ENCODE peak calls at places on chromosomes 2 and 18, in five cellular contexts. B is heart left ventricle, C is left ventricle myocardium inferior, A is Karpas-422, N is tibial nerve. I is an unnamed sample. For H3K4me1, the result is how much of the 10 kb centered on the place peaks cover.

GRCh38 chr18:49250819-49251388 is 209.5 kb downstream of the DYM start:
- DNase-seq in B (no peak), C (no peak), A (peak), N (no peak), I (no peak)

GRCh38 chr2:44918095-44918775 is 23.3 kb upstream of the SIX3 start:
- DNase-seq in B (no peak), C (no peak), A (no peak), N (no peak), I (no peak)

GRCh38 chr2:73283545-73284295 is 558 bp downstream of the FBXO41 start:
- DNase-seq in B (no peak), C (no peak), A (peak), N (no peak), I (no peak)

GRCh38 chr18:36993068-36993467 is 164.1 kb downstream of the KIAA1328 start:
- DNase-seq in B (no peak), C (no peak), A (no peak), N (no peak), I (no peak)

GRCh38 chr2:53505814-53506213 is 261.8 kb upstream of the CHAC2 start:
- DNase-seq in B (no peak), C (no peak), A (no peak), N (no peak), I (no peak)

GRCh38 chr2:208062113-208062512 is 36.8 kb upstream of the PLEKHM3 start:
- DNase-seq in B (no peak), C (no peak), A (peak), N (peak), I (no peak)

GRCh38 chr2:229852565-229852964 is 69.2 kb downstream of the TRIP12 start:
- DNase-seq in B (peak), C (no peak), A (no peak), N (no peak), I (no peak)

GRCh38 chr2:197028230-197028629 is 101.7 kb upstream of the PGAP1 start:
- DNase-seq in B (no peak), C (no peak), A (no peak), N (no peak), I (no peak)

GRCh38 chr2:61946661-61947060 is 41.2 kb downstream of the COMMD1 start:
- DNase-seq in B (no peak), C (no peak), A (no peak), N (no peak), I (no peak)

GRCh38 chr2:199452200-199452990 is 5.3 kb downstream of the SATB2 start:
- DNase-seq in B (no peak), C (no peak), A (no peak), N (no peak), I (no peak)

GRCh38 chr2:55843096-55843991 is 80.2 kb downstream of the EFEMP1 start:
- DNase-seq in B (no peak), C (no peak), A (no peak), N (no peak), I (no peak)

GRCh38 chr2:234973008-234973407 is 21.2 kb downstream of the SH3BP4 start:
- DNase-seq in B (no peak), C (no peak), A (no peak), N (no peak), I (no peak)

GRCh38 chr2:112623913-112624777 is 21.6 kb upstream of the SLC20A1 start:
- DNase-seq in B (no peak), C (peak), A (no peak), N (no peak), I (no peak)
- H3K4me1 ChIP-seq in B (under half), C (under half), A (under half), N (under half), I (under half)

GRCh38 chr2:96144481-96145027 is 686 bp downstream of the DUSP2 start:
- DNase-seq in B (no peak), C (no peak), A (peak), N (no peak), I (no peak)
- H3K4me3 ChIP-seq in B (peak), C (peak), A (peak), N (peak), I (peak)

DNA sequence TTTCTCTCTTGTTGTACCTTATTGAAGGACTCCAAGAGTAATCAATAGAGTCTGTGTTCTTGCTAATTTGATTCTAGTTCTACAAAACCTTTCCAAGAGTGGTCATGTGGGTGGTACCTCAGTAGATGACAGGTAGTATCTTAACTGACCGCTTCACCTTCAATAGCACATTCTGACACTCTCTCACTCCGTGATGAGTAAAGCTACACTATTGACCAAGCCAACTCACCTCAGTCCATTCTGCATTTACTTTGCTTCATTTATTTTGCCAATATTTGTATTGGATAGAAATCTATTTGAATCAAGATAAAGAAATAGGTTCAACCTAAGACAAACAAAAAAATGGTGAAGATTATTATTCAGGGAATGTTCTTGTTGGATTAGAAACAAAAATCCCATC is 1869.6 kb upstream of the CELF4 start:
- DNase-seq in B (no peak), C (no peak), A (no peak), N (no peak), I (no peak)
- H3K4me1 ChIP-seq in B (under half), C (under half), A (under half), N (under half), I (under half)

DNA sequence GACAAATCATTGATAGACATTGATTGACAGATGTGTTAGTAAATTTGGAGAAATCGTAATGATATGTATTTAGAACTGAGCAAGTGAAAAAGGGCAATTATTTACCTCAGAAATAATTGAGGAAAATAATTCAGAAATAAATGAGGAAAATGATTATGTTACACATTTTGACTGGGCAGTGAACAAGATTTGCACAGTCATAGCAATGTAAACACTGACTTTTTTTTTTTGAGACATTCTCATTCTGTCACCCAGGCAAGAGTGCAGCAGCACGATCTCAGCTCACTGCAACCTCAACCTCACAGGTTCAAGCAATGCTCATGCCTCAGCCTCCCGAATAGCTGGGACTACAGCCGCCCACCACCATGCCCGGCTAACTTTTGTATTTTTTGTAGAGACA is 211.7 kb downstream of the SP3 start:
- DNase-seq in B (no peak), C (no peak), A (no peak), N (no peak), I (no peak)
- H3K4me3 ChIP-seq in B (no peak), C (no peak), A (no peak), N (no peak), I (no peak)

GRCh38 chr2:60535392-60536312 is 17.8 kb downstream of the BCL11A start:
- DNase-seq in B (no peak), C (no peak), A (no peak), N (no peak), I (no peak)

GRCh38 chr2:60536716-60537115 is 16.7 kb downstream of the BCL11A start:
- DNase-seq in B (no peak), C (no peak), A (no peak), N (no peak), I (no peak)

GRCh38 chr2:60540054-60540453 is 13.4 kb downstream of the BCL11A start:
- DNase-seq in B (no peak), C (no peak), A (peak), N (no peak), I (no peak)

GRCh38 chr2:60539177-60539576 is 14.3 kb downstream of the BCL11A start:
- DNase-seq in B (no peak), C (no peak), A (peak), N (no peak), I (no peak)

GRCh38 chr2:60538136-60538535 is 15.3 kb downstream of the BCL11A start:
- DNase-seq in B (no peak), C (no peak), A (peak), N (no peak), I (no peak)
- H3K4me1 ChIP-seq in B (half or more), C (half or more), A (half or more), N (under half), I (under half)

GRCh38 chr2:216109962-216110614 is 940 bp downstream of the XRCC5 start:
- DNase-seq in B (no peak), C (no peak), A (peak), N (no peak), I (no peak)

GRCh38 chr2:216108967-216109921 is at the start of gene XRCC5:
- DNase-seq in B (peak), C (peak), A (peak), N (peak), I (peak)

GRCh38 chr2:216107320-216107719 is 1.8 kb upstream of the XRCC5 start:
- DNase-seq in B (no peak), C (no peak), A (no peak), N (no peak), I (no peak)

GRCh38 chr2:216107760-216108159 is 1.4 kb upstream of the XRCC5 start:
- DNase-seq in B (no peak), C (no peak), A (no peak), N (no peak), I (no peak)

GRCh38 chr2:216108310-216108966 is 710 bp upstream of the XRCC5 start:
- DNase-seq in B (no peak), C (no peak), A (no peak), N (no peak), I (no peak)
- H3K4me3 ChIP-seq in B (peak), C (peak), A (peak), N (peak), I (peak)

GRCh38 chr2:99478632-99479031 is 11.2 kb downstream of the REV1 start:
- DNase-seq in B (no peak), C (no peak), A (peak), N (no peak), I (no peak)

GRCh38 chr2:99480390-99480789 is 9.4 kb downstream of the REV1 start:
- DNase-seq in B (no peak), C (no peak), A (no peak), N (no peak), I (no peak)

GRCh38 chr2:99477054-99477453 is 12.8 kb downstream of the REV1 start:
- DNase-seq in B (no peak), C (no peak), A (no peak), N (no peak), I (no peak)

GRCh38 chr2:99473496-99474083 is 16.2 kb downstream of the REV1 start:
- DNase-seq in B (no peak), C (no peak), A (no peak), N (no peak), I (no peak)

GRCh38 chr2:99476629-99477028 is 13.2 kb downstream of the REV1 start:
- DNase-seq in B (no peak), C (no peak), A (no peak), N (no peak), I (no peak)
- H3K4me1 ChIP-seq in B (half or more), C (half or more), A (under half), N (under half), I (half or more)

DNA sequence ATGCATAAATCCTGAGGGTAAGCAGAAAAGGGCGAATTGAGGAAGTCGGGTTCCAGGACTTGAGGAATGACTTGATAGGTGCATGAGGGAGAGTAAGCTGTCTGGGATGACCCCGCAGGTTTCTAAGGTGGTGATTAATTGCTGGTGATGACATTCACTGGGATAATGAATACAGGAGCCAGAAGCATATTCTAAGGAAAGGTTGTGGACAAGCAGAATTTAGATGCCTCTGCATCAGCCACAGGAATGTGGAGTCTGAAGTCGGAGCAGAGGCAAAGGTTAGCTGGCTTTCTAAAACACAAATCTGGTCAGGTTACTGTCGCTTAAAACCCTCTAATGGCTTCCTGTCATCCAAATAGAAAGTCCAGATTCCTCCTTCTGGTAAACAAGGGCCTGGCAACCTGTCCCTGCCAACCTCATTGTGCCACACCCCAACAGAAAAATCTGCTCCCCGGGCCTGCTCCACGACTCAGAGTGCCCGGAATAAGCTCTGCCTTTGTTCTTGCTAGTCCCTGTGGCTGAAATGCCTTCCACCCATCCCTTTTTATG is 11.4 kb upstream of the TMEM214 start:
- DNase-seq in B (no peak), C (no peak), A (no peak), N (no peak), I (no peak)
- H3K4me3 ChIP-seq in B (no peak), C (no peak), A (no peak), N (no peak), I (no peak)

GRCh38 chr2:160363961-160364733 is 129.5 kb downstream of the RBMS1 start:
- DNase-seq in B (no peak), C (no peak), A (no peak), N (no peak), I (no peak)

GRCh38 chr2:160368988-160369935 is 124.3 kb downstream of the RBMS1 start:
- DNase-seq in B (no peak), C (no peak), A (no peak), N (no peak), I (no peak)

GRCh38 chr2:160362521-160362920 is 131.1 kb downstream of the RBMS1 start:
- DNase-seq in B (no peak), C (no peak), A (no peak), N (no peak), I (no peak)

GRCh38 chr2:160367887-160368286 is 125.7 kb downstream of the RBMS1 start:
- DNase-seq in B (no peak), C (no peak), A (peak), N (peak), I (no peak)

DNA sequence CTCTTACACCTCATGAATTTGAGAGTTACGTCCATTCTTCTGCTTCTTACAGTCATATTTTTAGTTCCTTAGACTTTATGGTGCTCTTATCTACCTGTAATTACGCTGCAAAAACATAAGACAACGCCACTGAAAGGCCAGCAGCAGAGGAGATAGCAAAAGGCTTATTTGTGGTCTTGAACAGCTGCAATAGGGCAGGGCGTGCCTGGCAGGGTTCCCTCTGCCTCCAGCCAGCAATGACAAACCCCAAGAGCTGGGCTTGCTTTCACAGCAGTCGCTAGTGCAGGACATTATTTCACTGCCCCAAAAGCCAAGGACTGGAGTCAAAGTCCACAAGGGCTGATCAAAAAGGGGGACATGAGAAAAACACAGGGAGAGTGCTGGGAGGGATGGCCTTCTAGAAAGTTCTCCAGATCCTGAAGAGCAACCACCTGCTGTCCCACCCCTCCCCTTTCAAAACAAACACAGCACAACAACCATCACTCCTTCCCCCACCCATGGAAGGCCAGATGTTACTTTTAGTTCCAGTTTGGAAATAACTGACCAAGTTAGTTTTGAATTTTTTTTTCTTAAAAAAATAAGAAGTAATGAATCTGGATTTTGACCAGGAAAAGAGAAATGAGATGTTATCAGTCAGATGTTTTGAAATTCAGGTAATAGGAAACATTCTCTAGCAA is 127.8 kb downstream of the RBMS1 start:
- DNase-seq in B (peak), C (peak), A (no peak), N (peak), I (no peak)
- H3K4me1 ChIP-seq in B (half or more), C (half or more), A (under half), N (under half), I (half or more)